ENCODE peak calls at places on chromosomes 16 and 17, in nine cellular contexts. L is CD8-positive, alpha-beta T cell; P is colonic mucosa; W is thoracic aorta; Q is psoas muscle; O is Peyer's patch; M is neural progenitor cell; K is sigmoid colon; T is heart left ventricle. B is an unnamed sample.

GRCh38 chr16:81755915-81756644 is 23.0 kb upstream of the PLCG2 start:
- DNase-seq in L (no peak), P (no peak), W (no peak), Q (no peak), O (no peak), M (no peak), K (no peak), T (no peak), B (no peak)

GRCh38 chr16:15032547-15033308 is 23.1 kb downstream of the NTAN1 start:
- DNase-seq in L (no peak), P (no peak), W (no peak), Q (no peak), O (no peak), M (no peak), K (no peak), T (no peak), B (no peak)

GRCh38 chr17:2710804-2711607 is 558 bp downstream of the CLUH start:
- DNase-seq in L (no peak), P (no peak), W (no peak), Q (peak; percentile 52), O (no peak), M (peak; percentile 70), K (peak; percentile 71), T (no peak), B (no peak)

GRCh38 chr16:85601730-85602401 is 11.3 kb upstream of the GSE1 start:
- DNase-seq in L (no peak), P (no peak), W (no peak), Q (no peak), O (no peak), M (no peak), K (peak; percentile 86), T (peak; percentile 77), B (no peak)

GRCh38 chr16:74698220-74698619 is 2.4 kb downstream of the MLKL start:
- DNase-seq in L (no peak), P (no peak), W (no peak), Q (no peak), O (no peak), M (no peak), K (no peak), T (no peak), B (no peak)

GRCh38 chr17:48718781-48719641 is 3.3 kb downstream of the PRAC1 start:
- DNase-seq in L (no peak), P (peak; percentile 46), W (no peak), Q (no peak), O (no peak), M (peak; percentile 64), K (peak; percentile 54), T (no peak), B (no peak)

GRCh38 chr16:79776243-79776884 is 175.8 kb upstream of the MAF start:
- DNase-seq in L (no peak), P (peak; percentile 40), W (no peak), Q (peak; percentile 35), O (no peak), M (peak; percentile 37), K (peak; percentile 84), T (no peak), B (no peak)

GRCh38 chr17:6474906-6475305 is 30.7 kb downstream of the PIMREG start:
- DNase-seq in L (no peak), P (no peak), W (no peak), Q (no peak), O (no peak), M (no peak), K (no peak), T (no peak), B (no peak)

GRCh38 chr17:27878776-27879562 is 14.2 kb downstream of the LYRM9 start:
- DNase-seq in L (peak; percentile 12), P (no peak), W (no peak), Q (no peak), O (peak; percentile 22), M (no peak), K (peak; percentile 70), T (no peak), B (no peak)

GRCh38 chr17:66002807-66003206 is 189.1 kb downstream of the CEP112 start:
- DNase-seq in L (no peak), P (no peak), W (no peak), Q (no peak), O (no peak), M (no peak), K (no peak), T (no peak), B (no peak)

DNA sequence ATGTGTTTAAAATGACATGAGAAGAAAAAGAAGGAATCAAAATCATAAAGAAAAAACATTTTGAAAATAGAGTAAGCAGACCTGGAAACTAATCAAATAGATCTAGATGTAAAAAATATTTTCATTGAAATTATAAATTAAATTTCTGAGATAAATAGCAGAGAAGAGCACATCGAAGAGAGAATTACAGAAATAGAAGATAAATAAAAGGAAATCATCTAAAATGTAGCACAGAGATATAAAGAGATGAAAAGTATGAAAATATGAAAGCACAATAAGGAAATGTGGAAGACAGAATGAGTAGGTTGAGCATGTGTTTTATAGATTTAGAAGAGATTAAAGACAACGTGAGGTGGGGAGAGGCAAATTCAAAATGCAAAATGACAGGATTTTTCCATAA is 130.9 kb upstream of the SEC14L1 start:
- DNase-seq in L (no peak), P (no peak), W (no peak), Q (no peak), O (no peak), M (no peak), K (no peak), T (no peak), B (no peak)
- H3K4me3 ChIP-seq in L (no peak overlapping the region), P (no peak overlapping the region), W (no peak overlapping the region), Q (no peak overlapping the region), O (no peak overlapping the region), M (no peak overlapping the region), K (no peak overlapping the region), T (no peak overlapping the region), B (no peak overlapping the region)

DNA sequence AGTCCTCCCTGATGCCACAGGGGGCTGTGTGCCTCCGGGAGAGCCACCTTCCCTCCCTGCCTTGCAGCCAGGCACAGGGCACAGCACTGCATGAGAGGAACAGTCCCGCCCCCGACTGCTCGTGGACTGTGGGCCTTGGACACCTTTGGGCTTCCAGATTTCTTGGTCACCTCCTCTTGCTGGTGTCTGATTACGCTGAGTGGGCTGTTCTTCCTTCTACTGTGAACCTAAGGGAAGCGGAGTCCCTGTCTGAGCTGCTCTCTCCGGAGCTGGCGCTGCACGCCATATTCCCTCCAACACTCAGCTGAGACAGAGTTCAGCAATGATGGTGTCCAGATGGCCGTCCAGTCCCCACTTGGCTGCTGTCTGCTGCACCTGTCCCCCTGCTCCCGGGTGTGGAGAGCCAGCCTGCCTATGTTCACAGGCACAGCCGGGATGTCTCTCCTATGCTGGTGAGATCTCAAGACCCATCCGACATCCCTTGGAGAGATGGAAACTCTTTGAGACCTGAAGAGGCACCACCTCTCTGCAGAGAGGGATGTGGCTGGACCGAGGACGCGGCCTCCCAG is 171.7 kb downstream of the ENGASE start:
- DNase-seq in L (no peak), P (no peak), W (no peak), Q (no peak), O (no peak), M (no peak), K (no peak), T (no peak), B (no peak)
- TF ChIP-seq CTCF in L (no peak), P (no peak), W (no peak), Q (no peak), O (no peak), M (no peak), K (no peak), T (no peak), B (no peak)

GRCh38 chr17:45895969-45896793 is 1.8 kb downstream of the MAPT start:
- DNase-seq in L (no peak), P (no peak), W (no peak), Q (peak; percentile 35), O (no peak), M (peak; percentile 48), K (no peak), T (no peak), B (no peak)
- H3K27me3 ChIP-seq in L (peaks cover 36% of the 10 kb centered on the region), P (peaks cover 27% of the 10 kb centered on the region), W (no peaks in the 10 kb centered on the region), Q (no peaks in the 10 kb centered on the region), O (peaks cover 23% of the 10 kb centered on the region), M (peaks cover 96% of the 10 kb centered on the region), K (peaks cover 27% of the 10 kb centered on the region), T (peaks cover 29% of the 10 kb centered on the region), B (peaks cover 31% of the 10 kb centered on the region)

DNA sequence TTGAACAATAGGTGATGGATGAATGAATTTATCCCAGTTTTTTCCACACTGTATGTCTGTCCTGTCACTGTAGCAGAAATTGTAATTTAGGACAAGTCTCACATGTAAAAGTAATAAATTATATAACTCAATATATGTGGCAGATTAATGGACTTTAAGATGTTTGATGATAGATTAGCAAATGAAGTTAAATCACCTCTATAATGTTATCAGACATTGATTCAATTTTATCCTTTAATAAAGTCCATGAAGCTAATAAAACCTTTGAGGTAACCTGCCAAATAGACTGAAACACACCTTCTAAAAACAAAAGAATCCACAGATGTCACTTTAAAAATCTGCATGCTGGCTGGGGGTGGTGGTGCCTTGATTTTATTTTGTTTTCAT is 83.3 kb upstream of the CORO6 start:
- DNase-seq in L (no peak), P (no peak), W (no peak), Q (no peak), O (no peak), M (no peak), K (no peak), T (no peak), B (no peak)
- H3K4me3 ChIP-seq in L (peak overlapping the region; percentile 12), P (no peak overlapping the region), W (no peak overlapping the region), Q (peak overlapping the region; percentile 5), O (no peak overlapping the region), M (no peak overlapping the region), K (no peak overlapping the region), T (no peak overlapping the region), B (no peak overlapping the region)

DNA sequence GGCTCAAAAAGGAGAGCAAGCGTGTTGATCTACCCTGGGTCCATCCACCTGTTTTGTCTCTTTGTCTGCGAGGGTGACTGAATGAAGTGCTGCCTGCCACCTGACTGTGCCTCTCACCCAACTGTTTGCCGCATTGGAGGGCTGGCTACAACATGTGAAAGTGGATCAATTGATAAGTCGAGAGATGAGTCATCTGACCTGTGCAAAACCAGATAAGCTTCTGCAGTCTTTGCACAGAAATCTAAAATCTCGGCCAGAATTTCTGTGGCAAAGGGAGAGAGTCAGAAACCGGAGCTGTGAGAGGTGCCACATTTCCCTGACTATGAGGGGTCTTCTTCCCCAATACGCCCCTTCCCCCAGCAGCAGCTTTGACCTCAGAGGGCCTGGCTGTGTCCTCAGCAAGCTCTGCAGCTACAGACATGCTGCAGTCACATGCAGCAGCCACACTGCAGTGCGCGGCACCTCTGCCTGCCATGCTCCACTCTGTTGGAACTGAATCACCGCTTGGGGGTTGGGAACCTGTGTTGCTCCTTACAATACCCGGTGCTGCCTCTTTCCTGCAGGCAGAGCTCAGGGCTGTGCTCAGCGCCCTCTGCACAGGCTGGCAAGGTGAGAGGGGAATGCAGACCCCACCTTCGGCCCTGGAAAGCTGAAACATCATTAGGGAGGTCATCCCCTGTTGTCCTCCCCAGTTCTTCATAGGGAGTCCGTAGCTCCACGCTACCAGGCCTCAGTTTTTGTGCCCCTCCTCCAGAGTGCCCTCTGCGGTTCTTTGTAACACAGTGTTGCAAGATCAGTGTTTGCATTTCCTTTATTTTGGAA is 16.2 kb upstream of the HAS3 start:
- DNase-seq in L (no peak), P (no peak), W (no peak), Q (no peak), O (no peak), M (peak; percentile 59), K (no peak), T (peak; percentile 54), B (no peak)
- TF ChIP-seq CTCF in L (no peak), P (no peak), W (no peak), Q (no peak), O (no peak), M (no peak), K (no peak), T (no peak), B (no peak)

B was measured in BJ.